ENCODE peak calls at places on chromosome 3, in eight cellular contexts. U, T, A, P, C, X, Y and L are unnamed samples.

GRCh38 chr3:42526616-42527367 is 24.3 kb downstream of the VIPR1 start:
- DNase-seq in X (no peak), Y (no peak), T (peak; percentile 13), C (no peak), U (no peak), P (no peak), A (peak; percentile 9), L (no peak)

GRCh38 chr3:156037356-156037755 is 83.0 kb upstream of the KCNAB1 start:
- DNase-seq in P (peak; percentile 69), C (no peak), U (no peak), Y (no peak), T (no peak), A (no peak), X (no peak), L (no peak)

GRCh38 chr3:76554717-76555116 is 485.2 kb upstream of the ROBO2 start:
- DNase-seq in T (no peak), X (no peak), U (no peak), A (no peak), Y (no peak), P (no peak), C (no peak), L (no peak)

GRCh38 chr3:151372063-151372820 is 12.3 kb downstream of the P2RY12 start:
- DNase-seq in X (no peak), C (no peak), A (no peak), P (no peak), Y (no peak), U (no peak), T (no peak), L (no peak)

GRCh38 chr3:31106204-31106603 is 211.7 kb upstream of the GADL1 start:
- DNase-seq in C (no peak), A (no peak), T (no peak), Y (peak; percentile 8), U (peak; percentile 86), P (no peak), X (no peak), L (no peak)

GRCh38 chr3:143066033-143066432 is 53.5 kb upstream of the CHST2 start:
- DNase-seq in C (no peak), T (no peak), X (no peak), A (no peak), P (no peak), Y (no peak), U (no peak), L (no peak)

GRCh38 chr3:73024836-73025235 is 28.2 kb downstream of the PPP4R2 start:
- DNase-seq in T (no peak), X (no peak), A (peak; percentile 57), Y (no peak), C (no peak), P (no peak), U (no peak), L (no peak)

GRCh38 chr3:13262493-13263211 is 157.5 kb downstream of the NUP210 start:
- DNase-seq in C (no peak), X (no peak), Y (no peak), U (no peak), A (peak; percentile 32), T (no peak), P (no peak), L (no peak)

GRCh38 chr3:86954226-86954625 is 36.7 kb downstream of the VGLL3 start:
- DNase-seq in C (no peak), P (no peak), A (no peak), T (no peak), Y (no peak), U (no peak), X (no peak), L (no peak)

GRCh38 chr3:42849017-42849416 is 26.7 kb downstream of the CYP8B1 start:
- DNase-seq in C (no peak), T (no peak), A (no peak), P (no peak), U (no peak), Y (no peak), X (no peak), L (no peak)

GRCh38 chr3:168093229-168093628 is 2.5 kb downstream of the GOLIM4 start:
- DNase-seq in P (no peak), T (no peak), X (no peak), C (no peak), Y (no peak), A (no peak), U (no peak), L (no peak)

GRCh38 chr3:41697702-41698101 is 264.2 kb downstream of the ULK4 start:
- DNase-seq in Y (no peak), T (no peak), X (no peak), A (no peak), U (no peak), P (no peak), C (no peak), L (no peak)

GRCh38 chr3:119731545-119732343 is 28.9 kb downstream of the CFAP91 start:
- DNase-seq in U (no peak), A (no peak), T (no peak), Y (no peak), X (no peak), P (no peak), C (peak; percentile 66), L (no peak)

GRCh38 chr3:14224895-14225294 is 46.3 kb downstream of the LSM3 start:
- DNase-seq in Y (no peak), P (no peak), C (no peak), A (peak; percentile 87), U (no peak), X (no peak), T (no peak), L (no peak)